ENCODE peak calls at places on chromosomes 1 and 21, in four cellular contexts. One of them, this sample, is unnamed.

GRCh38 chr1:46689326-46689725 is 17.7 kb downstream of the TEX38 start:
- DNase-seq in hippocampal formation: no peak
- DNase-seq in amygdala: no peak
- DNase-seq in GM12892: no peak
- DNase-seq in this sample: no peak

GRCh38 chr1:235736263-235736662 is 86.7 kb upstream of the GNG4 start:
- DNase-seq in hippocampal formation: no peak
- DNase-seq in GM12892: no peak
- DNase-seq in amygdala: no peak
- DNase-seq in this sample: no peak

GRCh38 chr1:168972887-168973286 is 133.6 kb upstream of the ATP1B1 start:
- DNase-seq in amygdala: no peak
- DNase-seq in GM12892: no peak
- DNase-seq in hippocampal formation: no peak
- DNase-seq in this sample: no peak

GRCh38 chr21:42515708-42516502 is 2.3 kb downstream of the SLC37A1 start:
- DNase-seq in hippocampal formation: no peak
- DNase-seq in GM12892: no peak
- DNase-seq in amygdala: no peak
- DNase-seq in this sample: no peak

GRCh38 chr1:2049517-2050481 is at the start of gene PRKCZ:
- DNase-seq in hippocampal formation: peak; percentile 9
- DNase-seq in amygdala: peak; percentile 36
- DNase-seq in GM12892: peak; percentile 64
- DNase-seq in this sample: peak; percentile 86

GRCh38 chr21:37149411-37149810 is 76.4 kb downstream of the TTC3 start:
- DNase-seq in GM12892: no peak
- DNase-seq in amygdala: no peak
- DNase-seq in hippocampal formation: no peak
- DNase-seq in this sample: no peak

GRCh38 chr1:21278208-21278861 is 11.9 kb downstream of the ECE1 start:
- DNase-seq in hippocampal formation: peak; percentile 26
- DNase-seq in GM12892: no peak
- DNase-seq in amygdala: peak; percentile 22
- DNase-seq in this sample: no peak

GRCh38 chr21:38802050-38803026 is 3.4 kb upstream of the ETS2 start:
- DNase-seq in amygdala: no peak
- DNase-seq in hippocampal formation: no peak
- DNase-seq in GM12892: no peak
- DNase-seq in this sample: no peak

GRCh38 chr1:38028105-38028591 is 15.6 kb downstream of the UTP11 start:
- DNase-seq in hippocampal formation: no peak
- DNase-seq in GM12892: peak; percentile 71
- DNase-seq in amygdala: no peak
- DNase-seq in this sample: no peak

GRCh38 chr1:55127827-55128343 is 87.3 kb downstream of the USP24 start:
- DNase-seq in amygdala: no peak
- DNase-seq in GM12892: no peak
- DNase-seq in hippocampal formation: no peak
- DNase-seq in this sample: no peak

GRCh38 chr1:27402349-27402754 is 9.9 kb downstream of the GPR3 start:
- DNase-seq in hippocampal formation: peak; percentile 65
- DNase-seq in GM12892: no peak
- DNase-seq in amygdala: peak; percentile 65
- DNase-seq in this sample: no peak

GRCh38 chr1:90717356-90717664 is 208 bp upstream of the BARHL2 start:
- DNase-seq in hippocampal formation: no peak
- DNase-seq in GM12892: no peak
- DNase-seq in amygdala: no peak
- DNase-seq in this sample: no peak